ENCODE peak calls at places on chromosomes 16 and 17, in ten cellular contexts. I, R, X, J, U, M, O, V, K and D are unnamed samples.

GRCh38 chr17:36777118-36777517 is 160.2 kb upstream of the LHX1 start:
- DNase-seq in I (peak; percentile 9), R (peak; percentile 7), X (no peak), J (no peak), U (no peak), M (no peak), O (no peak), V (peak; percentile 78), K (peak; percentile 9), D (no peak)

GRCh38 chr16:11355862-11356261 is 10.6 kb downstream of the RMI2 start:
- DNase-seq in I (no peak), R (no peak), X (no peak), J (no peak), U (no peak), M (no peak), O (no peak), V (no peak), K (no peak), D (no peak)

GRCh38 chr16:11843861-11844260 is 7.5 kb downstream of the RSL1D1 start:
- DNase-seq in I (no peak), R (no peak), X (no peak), J (no peak), U (no peak), M (no peak), O (no peak), V (no peak), K (no peak), D (no peak)

GRCh38 chr16:4081577-4082021 is 34.6 kb downstream of the ADCY9 start:
- DNase-seq in I (no peak), R (peak; percentile 64), X (no peak), J (peak; percentile 34), U (no peak), M (no peak), O (peak; percentile 66), V (no peak), K (no peak), D (peak; percentile 64)

GRCh38 chr16:85667841-85668413 is 20.8 kb downstream of the GINS2 start:
- DNase-seq in I (no peak), R (no peak), X (no peak), J (no peak), U (no peak), M (no peak), O (no peak), V (no peak), K (no peak), D (no peak)

GRCh38 chr17:13209091-13209490 is 191.3 kb upstream of the ELAC2 start:
- DNase-seq in I (no peak), R (no peak), X (no peak), J (no peak), U (no peak), M (no peak), O (no peak), V (no peak), K (no peak), D (no peak)

GRCh38 chr17:40035162-40035559 is 19.0 kb downstream of the MED24 start:
- DNase-seq in I (peak; percentile 10), R (peak; percentile 81), X (peak; percentile 85), J (no peak), U (peak; percentile 92), M (no peak), O (peak; percentile 36), V (peak; percentile 90), K (no peak), D (peak; percentile 64)

GRCh38 chr17:57697891-57698708 is 47.0 kb downstream of the CCDC182 start:
- DNase-seq in I (no peak), R (no peak), X (no peak), J (no peak), U (no peak), M (no peak), O (no peak), V (peak; percentile 20), K (no peak), D (no peak)

GRCh38 chr17:8894673-8895578 is 27.5 kb upstream of the PIK3R6 start:
- DNase-seq in I (peak; percentile 92), R (peak; percentile 77), X (peak; percentile 61), J (no peak), U (peak; percentile 46), M (no peak), O (peak; percentile 74), V (peak; percentile 79), K (peak; percentile 36), D (peak; percentile 89)

GRCh38 chr17:72810991-72811508 is 281.4 kb downstream of the SLC39A11 start:
- DNase-seq in I (no peak), R (no peak), X (no peak), J (no peak), U (no peak), M (no peak), O (no peak), V (no peak), K (no peak), D (no peak)

GRCh38 chr17:1267471-1267947 is 2.7 kb upstream of the BHLHA9 start:
- DNase-seq in I (peak; percentile 57), R (no peak), X (no peak), J (peak; percentile 47), U (no peak), M (no peak), O (peak; percentile 20), V (peak; percentile 36), K (no peak), D (no peak)

GRCh38 chr17:28507567-28508195 is 1.5 kb downstream of the FOXN1 start:
- DNase-seq in I (no peak), R (peak; percentile 24), X (no peak), J (no peak), U (no peak), M (no peak), O (no peak), V (peak; percentile 69), K (no peak), D (peak; percentile 35)

GRCh38 chr17:29563816-29564215 is 3.0 kb downstream of the ABHD15 start:
- DNase-seq in I (no peak), R (no peak), X (no peak), J (no peak), U (peak; percentile 18), M (no peak), O (no peak), V (no peak), K (no peak), D (no peak)

GRCh38 chr16:53449816-53450517 is 15.7 kb downstream of the RBL2 start:
- DNase-seq in I (no peak), R (no peak), X (no peak), J (no peak), U (no peak), M (no peak), O (no peak), V (no peak), K (no peak), D (no peak)

GRCh38 chr17:39782481-39782880 is 44.7 kb downstream of the GRB7 start:
- DNase-seq in I (peak; percentile 83), R (no peak), X (no peak), J (no peak), U (no peak), M (no peak), O (no peak), V (no peak), K (no peak), D (no peak)

GRCh38 chr17:49210158-49211029 is at the start of the genes ABI3 and GNGT2:
- DNase-seq in I (no peak), R (peak; percentile 23), X (peak; percentile 50), J (peak; percentile 35), U (peak; percentile 38), M (peak; percentile 7), O (no peak), V (peak; percentile 59), K (no peak), D (peak; percentile 40)

GRCh38 chr16:80938035-80938927 is 68.4 kb downstream of the CMC2 start:
- DNase-seq in I (no peak), R (peak; percentile 97), X (no peak), J (peak; percentile 77), U (no peak), M (no peak), O (peak; percentile 100), V (peak; percentile 70), K (peak; percentile 98), D (peak; percentile 92)

GRCh38 chr17:76191891-76192290 is 48.4 kb downstream of the RNF157 start:
- DNase-seq in I (no peak), R (peak; percentile 10), X (no peak), J (no peak), U (no peak), M (no peak), O (no peak), V (no peak), K (no peak), D (no peak)

GRCh38 chr16:56866955-56867830 is 2.2 kb downstream of the SLC12A3 start:
- DNase-seq in I (peak; percentile 69), R (peak; percentile 80), X (peak; percentile 54), J (peak; percentile 41), U (peak; percentile 63), M (no peak), O (peak; percentile 75), V (peak; percentile 84), K (peak; percentile 39), D (peak; percentile 70)

GRCh38 chr16:67499159-67499558 is 15.8 kb upstream of the AGRP start:
- DNase-seq in I (no peak), R (peak; percentile 77), X (no peak), J (no peak), U (no peak), M (no peak), O (peak; percentile 61), V (no peak), K (no peak), D (peak; percentile 51)

GRCh38 chr17:55163408-55163807 is 101.4 kb upstream of the HLF start:
- DNase-seq in I (no peak), R (no peak), X (no peak), J (no peak), U (no peak), M (no peak), O (no peak), V (no peak), K (no peak), D (no peak)

GRCh38 chr16:31224092-31224955 is 7.4 kb upstream of the PYDC1 start:
- DNase-seq in I (no peak), R (no peak), X (no peak), J (no peak), U (no peak), M (no peak), O (no peak), V (peak; percentile 43), K (no peak), D (no peak)